ENCODE peak calls at places on chromosomes 4 and X, in eight cellular contexts. S is central memory CD4-positive, alpha-beta T cell; A is activated T-cell treated with anti-CD3 and anti-CD28 coated beads, Interleukin-2, amount 50 U/mL, for 1 hour; L is H9; H is GDM1; B is ureter; X is dermis microvascular lymphatic vessel endothelial cell; K is LNCaP clone FGC. O is an unnamed sample.

GRCh38 chr4:138507527-138507926 is 265.4 kb upstream of the SLC7A11 start:
- DNase-seq in H (no peak), K (no peak), L (no peak), A (no peak), S (no peak), B (no peak), X (no peak), O (no peak)

GRCh38 chrX:69155786-69156520 is 9.3 kb downstream of the PJA1 start:
- DNase-seq in K (no peak), S (no peak), L (peak), B (peak), H (no peak), X (no peak), A (no peak), O (no peak)

GRCh38 chr4:20895208-20895607 is 194.9 kb downstream of the PACRGL start:
- DNase-seq in X (no peak), A (no peak), L (no peak), H (no peak), B (no peak), K (no peak), S (no peak), O (no peak)

GRCh38 chrX:45202171-45202570 is 1.5 kb upstream of the DIPK2B start:
- DNase-seq in S (no peak), K (peak), B (no peak), A (no peak), L (no peak), X (no peak), H (no peak), O (no peak)

GRCh38 chr4:117400039-117400835 is 314.9 kb upstream of the TRAM1L1 start:
- DNase-seq in B (no peak), L (no peak), A (no peak), X (no peak), H (no peak), K (no peak), S (no peak), O (no peak)

GRCh38 chrX:46840946-46841740 is 4.3 kb downstream of the RP2 start:
- DNase-seq in A (no peak), B (no peak), S (no peak), L (no peak), X (no peak), H (no peak), K (no peak), O (no peak)

GRCh38 chr4:168877779-168878491 is 132.1 kb downstream of the CBR4 start:
- DNase-seq in K (no peak), B (peak), L (peak), X (no peak), S (no peak), A (peak), H (no peak), O (no peak)

GRCh38 chr4:137952116-137952515 is 290.0 kb downstream of the SLC7A11 start:
- DNase-seq in K (no peak), B (no peak), A (no peak), X (no peak), S (no peak), L (no peak), H (no peak), O (no peak)

GRCh38 chr4:120830204-120830603 is 92.3 kb downstream of the PRDM5 start:
- DNase-seq in L (no peak), A (no peak), H (no peak), B (no peak), X (no peak), K (no peak), S (no peak), O (no peak)

GRCh38 chr4:94676910-94677309 is 80.8 kb upstream of the BMPR1B start:
- DNase-seq in A (no peak), S (no peak), B (no peak), L (no peak), H (no peak), X (no peak), K (no peak), O (no peak)

GRCh38 chr4:930827-931193 is 1.3 kb downstream of the GAK start:
- DNase-seq in K (no peak), B (no peak), S (no peak), A (no peak), H (no peak), L (no peak), X (no peak), O (no peak)

GRCh38 chr4:16897991-16898827 is at the start of gene LDB2:
- DNase-seq in H (no peak), B (peak), K (no peak), A (no peak), S (no peak), X (peak), L (peak), O (no peak)

GRCh38 chr4:123955167-123955824 is 558.7 kb downstream of the SPRY1 start:
- DNase-seq in K (no peak), A (no peak), L (no peak), B (no peak), X (no peak), H (no peak), S (no peak), O (no peak)

GRCh38 chrX:44054863-44055601 is 81.8 kb upstream of the NDP start:
- DNase-seq in X (no peak), A (no peak), S (no peak), L (no peak), B (no peak), K (no peak), H (no peak), O (no peak)

GRCh38 chrX:38620623-38621022 is 59.3 kb downstream of the TSPAN7 start:
- DNase-seq in L (no peak), H (no peak), A (no peak), X (no peak), S (no peak), B (no peak), K (no peak), O (no peak)

GRCh38 chr4:177713454-177713853 is 271.2 kb upstream of the AGA start:
- DNase-seq in L (no peak), S (no peak), B (no peak), X (no peak), A (no peak), H (no peak), K (peak), O (no peak)

GRCh38 chrX:68504237-68504636 is 5.4 kb downstream of the YIPF6 start:
- DNase-seq in H (no peak), S (peak), L (no peak), K (no peak), B (no peak), A (peak), X (no peak), O (no peak)

GRCh38 chr4:76943129-76943620 is 6.4 kb upstream of the SEPTIN11 start:
- DNase-seq in B (no peak), H (no peak), L (no peak), A (no peak), K (no peak), X (no peak), S (no peak), O (no peak)

GRCh38 chr4:1763550-1764080 is 29.5 kb upstream of the FGFR3 start:
- DNase-seq in A (no peak), B (no peak), X (peak), K (no peak), S (no peak), H (no peak), L (no peak), O (no peak)

GRCh38 chrX:9759340-9759739 is 6.3 kb downstream of the GPR143 start:
- DNase-seq in B (no peak), A (no peak), L (no peak), X (no peak), H (no peak), S (no peak), K (no peak), O (no peak)

GRCh38 chrX:16517206-16517605 is 132.8 kb upstream of the S100G start:
- DNase-seq in H (no peak), L (no peak), S (no peak), X (no peak), K (no peak), B (no peak), A (no peak), O (no peak)

GRCh38 chrX:13851996-13852695 is 35.3 kb upstream of the GPM6B start:
- DNase-seq in X (no peak), L (no peak), K (no peak), B (no peak), A (no peak), S (no peak), H (no peak), O (no peak)

GRCh38 chrX:123835661-123836371 is 24.0 kb upstream of the XIAP start:
- DNase-seq in H (no peak), S (no peak), K (no peak), L (no peak), B (no peak), X (no peak), A (no peak), O (no peak)

GRCh38 chr4:118265312-118266144 is 87.3 kb downstream of the PRSS12 start:
- DNase-seq in K (no peak), B (peak), X (no peak), L (peak), S (no peak), H (no peak), A (peak), O (no peak)

GRCh38 chrX:23870041-23870440 is 37.7 kb downstream of the APOO start:
- DNase-seq in H (no peak), X (no peak), B (no peak), L (no peak), A (no peak), K (no peak), S (no peak), O (no peak)